ENCODE peak calls at places on chromosomes 11 and 22, in four cellular contexts. T, J, H and I are unnamed samples.

GRCh38 chr22:23651676-23652075 is 19.6 kb upstream of the DRICH1 start:
- DNase-seq in T (peak), J (no peak), H (no peak), I (no peak)

GRCh38 chr22:24247564-24248344 is 2.9 kb upstream of the GGT5 start:
- DNase-seq in T (peak), J (peak), H (peak), I (peak)

GRCh38 chr11:57249384-57250319 is 12.6 kb upstream of the APLNR start:
- DNase-seq in T (peak), J (peak), H (peak), I (peak)

GRCh38 chr11:64360403-64360980 is 1.5 kb downstream of the RPS6KA4 start:
- DNase-seq in T (no peak), J (no peak), H (no peak), I (no peak)

GRCh38 chr11:86741489-86742435 is 58.6 kb upstream of the PRSS23 start:
- DNase-seq in T (no peak), J (peak), H (no peak), I (peak)

GRCh38 chr11:80702264-80702663 is 1261.4 kb upstream of the TENM4 start:
- DNase-seq in T (no peak), J (no peak), H (no peak), I (no peak)

GRCh38 chr11:16632295-16633200 is 105.9 kb upstream of the C11orf58 start:
- DNase-seq in T (peak), J (no peak), H (no peak), I (peak)

GRCh38 chr11:130180491-130180890 is 20.9 kb downstream of the ST14 start:
- DNase-seq in T (no peak), J (peak), H (no peak), I (no peak)

GRCh38 chr11:134822930-134823329 is 410.9 kb upstream of the B3GAT1 start:
- DNase-seq in T (no peak), J (no peak), H (no peak), I (no peak)

GRCh38 chr22:27978317-27978716 is 59.3 kb upstream of the PITPNB start:
- DNase-seq in T (no peak), J (no peak), H (no peak), I (no peak)

GRCh38 chr11:119356349-119357031 is 10.0 kb upstream of the MFRP start:
- DNase-seq in T (peak), J (peak), H (peak), I (no peak)

GRCh38 chr11:85590848-85591483 is 36.2 kb downstream of the DLG2 start:
- DNase-seq in T (no peak), J (peak), H (no peak), I (peak)

GRCh38 chr11:75277211-75277805 is 36.7 kb downstream of the TPBGL start:
- DNase-seq in T (no peak), J (no peak), H (peak), I (no peak)

GRCh38 chr11:126992065-126992803 is 8.3 kb downstream of the KIRREL3 start:
- DNase-seq in T (no peak), J (peak), H (no peak), I (no peak)

GRCh38 chr11:133228406-133229330 is 303.6 kb downstream of the OPCML start:
- DNase-seq in T (no peak), J (no peak), H (no peak), I (no peak)

GRCh38 chr11:127003260-127003981 is 2.9 kb upstream of the KIRREL3 start:
- DNase-seq in T (no peak), J (peak), H (no peak), I (no peak)

GRCh38 chr22:29727248-29727551 is 7.4 kb downstream of the CABP7 start:
- DNase-seq in T (no peak), J (peak), H (no peak), I (peak)

GRCh38 chr11:85918910-85919794 is 64.0 kb downstream of the CCDC83 start:
- DNase-seq in T (no peak), J (no peak), H (no peak), I (peak)

GRCh38 chr22:35708917-35709316 is 8.8 kb upstream of the APOL5 start:
- DNase-seq in T (no peak), J (no peak), H (no peak), I (no peak)

GRCh38 chr11:117911694-117912093 is 17.5 kb downstream of the TMPRSS13 start:
- DNase-seq in T (no peak), J (no peak), H (no peak), I (no peak)

GRCh38 chr11:7278314-7278917 is 26.7 kb downstream of the SYT9 start:
- DNase-seq in T (no peak), J (peak), H (no peak), I (peak)

GRCh38 chr11:120532511-120533196 is 21.1 kb downstream of the GRIK4 start:
- DNase-seq in T (no peak), J (peak), H (no peak), I (peak)

GRCh38 chr11:120912504-120912903 is 111.4 kb upstream of the TBCEL start:
- DNase-seq in T (no peak), J (peak), H (no peak), I (peak)

GRCh38 chr11:70738661-70739060 is 340.3 kb downstream of the CTTN start:
- DNase-seq in T (no peak), J (no peak), H (no peak), I (no peak)

GRCh38 chr22:36584666-36585065 is 55.7 kb upstream of the EIF3D start:
- DNase-seq in T (peak), J (no peak), H (no peak), I (no peak)

GRCh38 chr11:79055866-79056632 is 384.8 kb downstream of the TENM4 start:
- DNase-seq in T (no peak), J (peak), H (no peak), I (no peak)

GRCh38 chr11:132992838-132993680 is 539.2 kb downstream of the OPCML start:
- DNase-seq in T (no peak), J (peak), H (no peak), I (no peak)